ENCODE peak calls at places on chromosomes 2 and 18, in eight cellular contexts. One of them, this sample, is unnamed.

GRCh38 chr18:53567935-53568574 is 656.4 kb downstream of the MBD2 start:
- DNase-seq in GM06990: peak
- DNase-seq in IMR-90: peak
- DNase-seq in fibroblast of mammary gland: peak
- DNase-seq in upper lobe of right lung: no peak
- DNase-seq in endodermal cell: peak
- DNase-seq in right cardiac atrium: no peak
- DNase-seq in AG04449: no peak
- DNase-seq in this sample: peak

GRCh38 chr2:111633139-111633538 is 250.9 kb downstream of the ANAPC1 start:
- DNase-seq in GM06990: no peak
- DNase-seq in IMR-90: no peak
- DNase-seq in fibroblast of mammary gland: no peak
- DNase-seq in upper lobe of right lung: no peak
- DNase-seq in endodermal cell: no peak
- DNase-seq in right cardiac atrium: no peak
- DNase-seq in AG04449: no peak
- DNase-seq in this sample: no peak

GRCh38 chr18:23684515-23685197 is 4.6 kb upstream of the LAMA3 start:
- DNase-seq in GM06990: no peak
- DNase-seq in IMR-90: no peak
- DNase-seq in fibroblast of mammary gland: peak
- DNase-seq in upper lobe of right lung: no peak
- DNase-seq in endodermal cell: no peak
- DNase-seq in right cardiac atrium: no peak
- DNase-seq in AG04449: no peak
- DNase-seq in this sample: no peak

GRCh38 chr2:41414486-41415230 is 633.2 kb upstream of the PKDCC start:
- DNase-seq in GM06990: no peak
- DNase-seq in IMR-90: no peak
- DNase-seq in fibroblast of mammary gland: peak
- DNase-seq in upper lobe of right lung: no peak
- DNase-seq in endodermal cell: peak
- DNase-seq in right cardiac atrium: no peak
- DNase-seq in AG04449: no peak
- DNase-seq in this sample: no peak

GRCh38 chr2:79906149-79906548 is 393.3 kb downstream of the CTNNA2 start:
- DNase-seq in GM06990: no peak
- DNase-seq in IMR-90: no peak
- DNase-seq in fibroblast of mammary gland: no peak
- DNase-seq in upper lobe of right lung: no peak
- DNase-seq in endodermal cell: no peak
- DNase-seq in right cardiac atrium: no peak
- DNase-seq in AG04449: no peak
- DNase-seq in this sample: no peak

GRCh38 chr2:47038656-47039501 is 116.2 kb downstream of the STPG4 start:
- DNase-seq in GM06990: no peak
- DNase-seq in IMR-90: no peak
- DNase-seq in fibroblast of mammary gland: no peak
- DNase-seq in upper lobe of right lung: no peak
- DNase-seq in endodermal cell: no peak
- DNase-seq in right cardiac atrium: no peak
- DNase-seq in AG04449: no peak
- DNase-seq in this sample: no peak

GRCh38 chr2:105563000-105563719 is 164.3 kb upstream of the FHL2 start:
- DNase-seq in GM06990: no peak
- DNase-seq in IMR-90: no peak
- DNase-seq in fibroblast of mammary gland: no peak
- DNase-seq in upper lobe of right lung: no peak
- DNase-seq in endodermal cell: no peak
- DNase-seq in right cardiac atrium: no peak
- DNase-seq in AG04449: no peak
- DNase-seq in this sample: no peak

GRCh38 chr2:143891879-143892308 is 628.0 kb downstream of the ZEB2 start:
- DNase-seq in GM06990: no peak
- DNase-seq in IMR-90: no peak
- DNase-seq in fibroblast of mammary gland: no peak
- DNase-seq in upper lobe of right lung: no peak
- DNase-seq in endodermal cell: peak
- DNase-seq in right cardiac atrium: no peak
- DNase-seq in AG04449: no peak
- DNase-seq in this sample: no peak

GRCh38 chr18:74412106-74412880 is 44.8 kb downstream of the DIPK1C start:
- DNase-seq in GM06990: no peak
- DNase-seq in IMR-90: no peak
- DNase-seq in fibroblast of mammary gland: no peak
- DNase-seq in upper lobe of right lung: no peak
- DNase-seq in endodermal cell: no peak
- DNase-seq in right cardiac atrium: no peak
- DNase-seq in AG04449: no peak
- DNase-seq in this sample: no peak

GRCh38 chr2:126655500-126656310 is at the start of gene GYPC:
- DNase-seq in GM06990: peak
- DNase-seq in IMR-90: peak
- DNase-seq in fibroblast of mammary gland: peak
- DNase-seq in upper lobe of right lung: peak
- DNase-seq in endodermal cell: peak
- DNase-seq in right cardiac atrium: peak
- DNase-seq in AG04449: peak
- DNase-seq in this sample: peak

GRCh38 chr2:109701362-109701761 is 87.2 kb downstream of the SOWAHC start:
- DNase-seq in GM06990: no peak
- DNase-seq in IMR-90: no peak
- DNase-seq in fibroblast of mammary gland: no peak
- DNase-seq in upper lobe of right lung: no peak
- DNase-seq in endodermal cell: no peak
- DNase-seq in right cardiac atrium: no peak
- DNase-seq in AG04449: no peak
- DNase-seq in this sample: no peak

GRCh38 chr2:151063271-151063670 is 198.4 kb downstream of the RBM43 start:
- DNase-seq in GM06990: no peak
- DNase-seq in IMR-90: peak
- DNase-seq in fibroblast of mammary gland: no peak
- DNase-seq in upper lobe of right lung: no peak
- DNase-seq in endodermal cell: no peak
- DNase-seq in right cardiac atrium: no peak
- DNase-seq in AG04449: peak
- DNase-seq in this sample: no peak

GRCh38 chr2:215313219-215313656 is 1.4 kb downstream of the ATIC start:
- DNase-seq in GM06990: no peak
- DNase-seq in IMR-90: no peak
- DNase-seq in fibroblast of mammary gland: no peak
- DNase-seq in upper lobe of right lung: no peak
- DNase-seq in endodermal cell: no peak
- DNase-seq in right cardiac atrium: no peak
- DNase-seq in AG04449: no peak
- DNase-seq in this sample: no peak

GRCh38 chr18:47893939-47894699 is 36.3 kb downstream of the SMAD2 start:
- DNase-seq in GM06990: no peak
- DNase-seq in IMR-90: peak
- DNase-seq in fibroblast of mammary gland: no peak
- DNase-seq in upper lobe of right lung: no peak
- DNase-seq in endodermal cell: no peak
- DNase-seq in right cardiac atrium: no peak
- DNase-seq in AG04449: no peak
- DNase-seq in this sample: no peak

GRCh38 chr2:6741229-6741628 is 124.5 kb downstream of the CMPK2 start:
- DNase-seq in GM06990: no peak
- DNase-seq in IMR-90: no peak
- DNase-seq in fibroblast of mammary gland: no peak
- DNase-seq in upper lobe of right lung: no peak
- DNase-seq in endodermal cell: no peak
- DNase-seq in right cardiac atrium: no peak
- DNase-seq in AG04449: no peak
- DNase-seq in this sample: no peak

GRCh38 chr18:23803755-23804154 is 114.5 kb downstream of the LAMA3 start:
- DNase-seq in GM06990: no peak
- DNase-seq in IMR-90: peak
- DNase-seq in fibroblast of mammary gland: no peak
- DNase-seq in upper lobe of right lung: no peak
- DNase-seq in endodermal cell: no peak
- DNase-seq in right cardiac atrium: no peak
- DNase-seq in AG04449: no peak
- DNase-seq in this sample: no peak

GRCh38 chr18:49061906-49062831 is 111.4 kb upstream of the SMAD7 start:
- DNase-seq in GM06990: no peak
- DNase-seq in IMR-90: no peak
- DNase-seq in fibroblast of mammary gland: no peak
- DNase-seq in upper lobe of right lung: no peak
- DNase-seq in endodermal cell: no peak
- DNase-seq in right cardiac atrium: no peak
- DNase-seq in AG04449: no peak
- DNase-seq in this sample: no peak

DNA sequence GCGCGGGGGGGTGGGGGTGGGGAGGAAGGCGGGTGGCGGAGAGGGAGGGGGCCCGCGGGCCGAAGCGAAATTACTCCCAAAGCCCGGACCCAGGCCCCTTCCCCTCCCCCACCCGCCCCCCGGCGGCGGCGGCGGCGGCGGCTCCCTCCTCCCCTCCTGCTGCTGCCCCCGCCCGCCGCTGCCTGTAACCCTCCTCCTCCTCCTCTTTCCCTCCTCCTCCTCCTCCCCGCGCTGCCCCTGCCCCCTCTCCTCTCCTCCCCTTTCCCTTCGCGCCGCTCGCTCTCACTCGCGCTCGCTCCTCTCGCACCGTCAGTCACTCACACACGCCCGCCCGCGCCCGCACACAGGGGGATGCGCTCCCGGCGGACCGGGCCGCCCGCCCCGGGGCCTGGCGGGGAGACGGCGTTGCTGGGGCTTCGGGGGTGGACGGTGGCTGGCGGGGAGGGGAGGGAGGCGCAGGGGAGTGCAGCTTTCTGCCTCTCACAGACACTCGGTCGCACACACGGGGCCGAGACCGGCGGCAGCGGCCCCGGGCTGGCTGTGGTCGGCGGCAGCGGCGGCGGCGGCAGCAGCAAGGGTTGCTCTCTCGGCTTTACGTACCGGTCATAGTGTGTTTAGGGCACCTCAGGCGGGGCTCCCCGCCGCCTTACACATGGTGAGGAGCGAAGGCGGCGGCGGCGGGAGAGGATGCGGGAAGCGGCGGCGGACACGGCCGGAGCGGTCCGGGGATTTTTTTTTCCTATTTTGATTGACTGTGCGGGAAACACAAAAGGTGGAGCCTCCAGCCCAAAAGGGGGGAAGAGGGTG is 405 bp downstream of the SP3 start:
- DNase-seq in GM06990: peak
- DNase-seq in IMR-90: peak
- DNase-seq in fibroblast of mammary gland: peak
- DNase-seq in upper lobe of right lung: peak
- DNase-seq in endodermal cell: peak
- DNase-seq in right cardiac atrium: peak
- DNase-seq in AG04449: no peak
- DNase-seq in this sample: peak
- H3K4me3 ChIP-seq in GM06990: peak
- H3K4me3 ChIP-seq in IMR-90: peak
- H3K4me3 ChIP-seq in fibroblast of mammary gland: peak
- H3K4me3 ChIP-seq in upper lobe of right lung: peak
- H3K4me3 ChIP-seq in endodermal cell: peak
- H3K4me3 ChIP-seq in right cardiac atrium: peak
- H3K4me3 ChIP-seq in AG04449: peak
- H3K4me3 ChIP-seq in this sample: peak

DNA sequence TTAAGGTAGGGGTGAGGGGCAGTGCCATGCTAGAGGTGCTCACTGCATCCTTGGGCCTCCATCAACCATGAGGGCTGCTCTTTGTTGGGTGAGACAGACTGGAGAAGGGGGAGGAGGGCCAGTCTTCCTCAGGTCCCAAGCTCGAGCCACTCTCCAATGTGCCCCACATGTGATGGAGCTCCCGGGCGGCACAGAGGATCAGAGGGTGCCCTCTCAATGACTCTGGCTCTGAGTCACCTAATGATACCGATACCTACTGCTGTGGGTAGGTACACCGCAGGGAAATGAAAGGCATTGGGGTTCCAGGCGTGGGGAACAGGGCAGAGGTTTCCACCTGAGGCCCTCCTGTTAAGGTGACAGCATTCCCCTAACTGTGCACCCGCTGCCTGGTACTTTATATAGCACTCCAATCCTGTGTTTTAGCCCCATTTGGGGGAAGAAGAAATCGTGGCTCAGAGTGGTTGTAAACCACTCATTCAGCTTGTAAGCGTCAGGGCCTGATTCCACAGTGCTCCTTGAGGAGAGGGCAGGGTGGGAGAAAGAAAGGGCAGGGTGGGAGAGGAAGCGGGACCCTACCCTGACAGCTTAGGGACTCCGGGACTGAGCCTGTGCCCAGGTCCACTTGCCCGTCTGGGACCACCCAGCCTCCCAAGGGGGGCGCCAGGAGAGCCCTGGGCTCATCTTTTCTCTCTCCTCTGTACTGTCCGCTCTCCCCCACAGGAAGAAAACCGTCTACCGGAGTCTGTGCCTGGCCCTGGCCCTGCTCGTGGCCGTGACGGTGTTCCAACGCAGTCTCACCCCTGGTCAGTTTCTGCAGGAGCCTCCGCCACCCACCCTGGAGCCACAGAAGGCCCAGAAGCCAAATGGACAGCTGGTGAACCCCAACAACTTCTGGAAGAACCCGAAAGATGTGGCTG is 1.8 kb downstream of the B3GNT7 start:
- DNase-seq in GM06990: no peak
- DNase-seq in IMR-90: no peak
- DNase-seq in fibroblast of mammary gland: no peak
- DNase-seq in upper lobe of right lung: no peak
- DNase-seq in endodermal cell: no peak
- DNase-seq in right cardiac atrium: no peak
- DNase-seq in AG04449: no peak
- DNase-seq in this sample: no peak
- H3K4me3 ChIP-seq in GM06990: peak
- H3K4me3 ChIP-seq in IMR-90: no peak
- H3K4me3 ChIP-seq in fibroblast of mammary gland: no peak
- H3K4me3 ChIP-seq in upper lobe of right lung: peak
- H3K4me3 ChIP-seq in endodermal cell: no peak
- H3K4me3 ChIP-seq in right cardiac atrium: no peak
- H3K4me3 ChIP-seq in AG04449: no peak
- H3K4me3 ChIP-seq in this sample: no peak

GRCh38 chr2:169360984-169361705 is 1.2 kb downstream of the LRP2 start:
- DNase-seq in GM06990: no peak
- DNase-seq in IMR-90: no peak
- DNase-seq in fibroblast of mammary gland: no peak
- DNase-seq in upper lobe of right lung: no peak
- DNase-seq in endodermal cell: peak
- DNase-seq in right cardiac atrium: no peak
- DNase-seq in AG04449: no peak
- DNase-seq in this sample: no peak
- H3K4me3 ChIP-seq in GM06990: no peak
- H3K4me3 ChIP-seq in IMR-90: no peak
- H3K4me3 ChIP-seq in fibroblast of mammary gland: no peak
- H3K4me3 ChIP-seq in upper lobe of right lung: peak
- H3K4me3 ChIP-seq in endodermal cell: peak
- H3K4me3 ChIP-seq in right cardiac atrium: peak
- H3K4me3 ChIP-seq in AG04449: peak
- H3K4me3 ChIP-seq in this sample: peak

DNA sequence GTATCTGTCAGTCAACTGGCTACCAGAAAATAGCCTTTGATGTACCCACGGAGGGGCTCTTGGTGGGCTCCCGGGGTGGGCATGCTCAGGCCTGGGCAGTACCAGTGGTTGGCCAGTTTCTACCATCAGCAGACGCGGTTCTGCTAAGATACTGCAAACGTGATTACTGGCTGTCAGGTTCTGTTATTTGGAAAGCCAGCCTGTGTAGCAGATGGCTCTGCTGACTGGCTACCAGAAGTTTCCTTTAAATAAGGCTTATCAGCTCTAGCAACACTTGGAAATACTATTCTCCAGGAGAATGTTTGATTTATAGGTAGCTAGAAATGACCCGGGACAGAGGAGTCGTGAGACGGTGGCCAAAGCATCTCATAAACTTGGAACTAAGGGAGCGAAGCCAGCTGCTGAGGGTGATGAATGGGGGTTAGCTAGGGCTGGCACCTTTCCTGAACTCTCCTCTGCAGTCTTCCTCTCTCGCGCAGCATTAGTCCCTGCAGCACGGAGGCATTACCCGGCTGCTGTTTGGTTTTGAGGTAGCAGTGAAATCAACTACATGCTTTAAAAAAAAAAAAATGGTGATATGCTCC is 171.9 kb downstream of the AGAP1 start:
- DNase-seq in GM06990: no peak
- DNase-seq in IMR-90: peak
- DNase-seq in fibroblast of mammary gland: no peak
- DNase-seq in upper lobe of right lung: no peak
- DNase-seq in endodermal cell: no peak
- DNase-seq in right cardiac atrium: no peak
- DNase-seq in AG04449: no peak
- DNase-seq in this sample: no peak
- H3K4me3 ChIP-seq in GM06990: no peak
- H3K4me3 ChIP-seq in IMR-90: no peak
- H3K4me3 ChIP-seq in fibroblast of mammary gland: no peak
- H3K4me3 ChIP-seq in upper lobe of right lung: peak
- H3K4me3 ChIP-seq in endodermal cell: peak
- H3K4me3 ChIP-seq in right cardiac atrium: peak
- H3K4me3 ChIP-seq in AG04449: peak
- H3K4me3 ChIP-seq in this sample: no peak